ENCODE peak calls at places on chromosomes 6 and 20, in seven cellular contexts. C, R, E, Z, A, V and K are unnamed samples.

GRCh38 chr6:23016701-23017100 is 447.3 kb downstream of the HDGFL1 start:
- DNase-seq in C (no peak), R (no peak), E (no peak), Z (no peak), A (no peak), V (no peak), K (no peak)

GRCh38 chr6:12403201-12403826 is 113.2 kb downstream of the EDN1 start:
- DNase-seq in C (no peak), R (no peak), E (no peak), Z (no peak), A (no peak), V (no peak), K (no peak)

GRCh38 chr20:62721511-62722197 is 13.0 kb downstream of the NTSR1 start:
- DNase-seq in C (no peak), R (no peak), E (no peak), Z (no peak), A (no peak), V (no peak), K (no peak)

GRCh38 chr6:108166664-108167448 is 1.0 kb downstream of the NR2E1 start:
- DNase-seq in C (no peak), R (no peak), E (no peak), Z (no peak), A (peak; percentile 62), V (no peak), K (no peak)

GRCh38 chr6:127146935-127147334 is 28.5 kb downstream of the RSPO3 start:
- DNase-seq in C (no peak), R (no peak), E (no peak), Z (no peak), A (no peak), V (no peak), K (no peak)

GRCh38 chr6:72619883-72620696 is 1.8 kb upstream of the KCNQ5 start:
- DNase-seq in C (no peak), R (peak; percentile 90), E (peak; percentile 17), Z (no peak), A (peak; percentile 66), V (peak; percentile 30), K (no peak)

GRCh38 chr6:169238766-169239165 is 14.9 kb downstream of the THBS2 start:
- DNase-seq in C (no peak), R (no peak), E (no peak), Z (no peak), A (no peak), V (no peak), K (no peak)

GRCh38 chr6:138550346-138550767 is 51.1 kb upstream of the NHSL1 start:
- DNase-seq in C (no peak), R (no peak), E (no peak), Z (no peak), A (no peak), V (no peak), K (no peak)

GRCh38 chr6:168028181-168028580 is 30.7 kb downstream of the KIF25 start:
- DNase-seq in C (no peak), R (no peak), E (no peak), Z (no peak), A (no peak), V (no peak), K (no peak)

GRCh38 chr6:106300020-106300772 is 25.4 kb downstream of the ATG5 start:
- DNase-seq in C (no peak), R (no peak), E (no peak), Z (no peak), A (no peak), V (no peak), K (no peak)

GRCh38 chr20:37275125-37275524 is 13.5 kb upstream of the GHRH start:
- DNase-seq in C (no peak), R (no peak), E (no peak), Z (no peak), A (no peak), V (no peak), K (no peak)

GRCh38 chr20:38805502-38805957 is at the start of gene PPP1R16B:
- DNase-seq in C (no peak), R (peak; percentile 88), E (peak; percentile 73), Z (peak; percentile 30), A (peak; percentile 88), V (peak; percentile 50), K (peak; percentile 48)

GRCh38 chr6:91653954-91654843 is 1067.3 kb upstream of the MAP3K7 start:
- DNase-seq in C (no peak), R (no peak), E (no peak), Z (no peak), A (peak; percentile 20), V (no peak), K (no peak)

GRCh38 chr20:57048027-57048869 is 218.2 kb downstream of the BMP7 start:
- DNase-seq in C (no peak), R (no peak), E (no peak), Z (no peak), A (peak; percentile 80), V (no peak), K (no peak)

GRCh38 chr6:41767112-41767946 is 12.4 kb downstream of the FRS3 start:
- DNase-seq in C (no peak), R (no peak), E (no peak), Z (peak; percentile 43), A (no peak), V (peak; percentile 86), K (no peak)

GRCh38 chr6:169661357-169661756 is 40.5 kb downstream of the WDR27 start:
- DNase-seq in C (no peak), R (no peak), E (no peak), Z (no peak), A (no peak), V (no peak), K (no peak)

GRCh38 chr20:37209193-37209592 is 29.8 kb upstream of the MROH8 start:
- DNase-seq in C (no peak), R (no peak), E (no peak), Z (no peak), A (no peak), V (no peak), K (no peak)

GRCh38 chr6:42099340-42100028 is 42.9 kb downstream of the C6orf132 start:
- DNase-seq in C (no peak), R (no peak), E (no peak), Z (peak; percentile 39), A (no peak), V (peak; percentile 88), K (no peak)

GRCh38 chr20:44465001-44465560 is 10.6 kb upstream of the TTPAL start:
- DNase-seq in C (no peak), R (no peak), E (no peak), Z (no peak), A (no peak), V (peak; percentile 66), K (no peak)

GRCh38 chr6:41302638-41303037 is 16.2 kb upstream of the TREM1 start:
- DNase-seq in C (no peak), R (no peak), E (no peak), Z (no peak), A (no peak), V (no peak), K (no peak)

GRCh38 chr6:10763006-10763405 is 15.4 kb downstream of the TMEM14B start:
- DNase-seq in C (no peak), R (no peak), E (no peak), Z (no peak), A (no peak), V (no peak), K (no peak)

GRCh38 chr6:39887692-39888450 is 46.4 kb downstream of the MOCS1 start:
- DNase-seq in C (no peak), R (peak; percentile 90), E (no peak), Z (peak; percentile 78), A (peak; percentile 18), V (peak; percentile 65), K (peak; percentile 78)

GRCh38 chr6:128017288-128017687 is 116.4 kb upstream of the THEMIS start:
- DNase-seq in C (no peak), R (no peak), E (no peak), Z (no peak), A (no peak), V (no peak), K (no peak)

GRCh38 chr6:159828074-159828473 is 28.0 kb downstream of the PNLDC1 start:
- DNase-seq in C (no peak), R (no peak), E (no peak), Z (peak; percentile 41), A (no peak), V (no peak), K (no peak)
- H3K27ac ChIP-seq in C (no peak overlapping the region), R (no peak overlapping the region), E (no peak overlapping the region), Z (peak overlapping the region; percentile 9), A (no peak overlapping the region), V (no peak overlapping the region), K (no peak overlapping the region)

GRCh38 chr20:35630636-35631035 is 15.0 kb downstream of the SPAG4 start:
- DNase-seq in C (no peak), R (no peak), E (no peak), Z (no peak), A (no peak), V (no peak), K (no peak)

GRCh38 chr20:35626386-35627001 is 10.9 kb downstream of the SPAG4 start:
- DNase-seq in C (no peak), R (no peak), E (no peak), Z (no peak), A (no peak), V (no peak), K (no peak)

GRCh38 chr20:35632539-35633115 is 17.0 kb downstream of the SPAG4 start:
- DNase-seq in C (no peak), R (no peak), E (no peak), Z (no peak), A (no peak), V (no peak), K (no peak)

GRCh38 chr20:35627121-35627520 is 11.5 kb downstream of the SPAG4 start:
- DNase-seq in C (no peak), R (no peak), E (no peak), Z (no peak), A (no peak), V (no peak), K (no peak)

GRCh38 chr20:35629432-35630145 is 14.0 kb downstream of the SPAG4 start:
- DNase-seq in C (no peak), R (no peak), E (no peak), Z (no peak), A (no peak), V (no peak), K (no peak)
- H3K27ac ChIP-seq in C (no peak overlapping the region), R (no peak overlapping the region), E (no peak overlapping the region), Z (no peak overlapping the region), A (no peak overlapping the region), V (no peak overlapping the region), K (no peak overlapping the region)

DNA sequence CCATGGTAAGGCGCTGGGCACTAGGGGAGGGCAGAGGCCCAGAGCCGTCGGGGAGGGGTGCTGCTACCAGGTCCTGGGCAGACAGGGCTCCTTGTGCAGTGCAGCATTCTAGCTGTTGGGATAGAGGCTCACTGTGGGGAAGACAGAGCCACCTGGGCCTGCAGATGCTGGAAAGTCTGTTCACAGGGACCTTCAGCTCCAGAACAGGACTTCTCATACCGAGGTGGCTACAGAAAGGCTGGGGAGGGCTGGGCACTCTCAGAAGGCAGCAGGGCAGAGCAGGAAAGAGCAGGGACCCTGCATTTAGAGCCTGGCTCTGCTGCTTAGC is 7.5 kb downstream of the DNPH1 start:
- DNase-seq in C (no peak), R (no peak), E (no peak), Z (no peak), A (no peak), V (no peak), K (no peak)
- H3K27ac ChIP-seq in C (no peak overlapping the region), R (no peak overlapping the region), E (no peak overlapping the region), Z (no peak overlapping the region), A (no peak overlapping the region), V (no peak overlapping the region), K (no peak overlapping the region)

GRCh38 chr6:52745764-52746201 is 17.5 kb downstream of the GSTA2 start:
- DNase-seq in C (no peak), R (no peak), E (no peak), Z (no peak), A (no peak), V (no peak), K (no peak)
- H3K27ac ChIP-seq in C (no peak overlapping the region), R (no peak overlapping the region), E (no peak overlapping the region), Z (no peak overlapping the region), A (no peak overlapping the region), V (no peak overlapping the region), K (no peak overlapping the region)